ENCODE peak calls at places on chromosomes 11 and 22, in nine cellular contexts. C is pons, O is NCI-H2029, N is T-helper 17 cell, D is foreskin fibroblast, A is A172, J is amygdala, I is HuH-7, K is dorsolateral prefrontal cortex. W is an unnamed sample.
A peak's percentile ranks its signal among the peaks of the same experiment; 100 is the strongest.

GRCh38 chr11:132549571-132549970 is 982.7 kb downstream of the OPCML start:
- DNase-seq in D (no peak), N (no peak), J (no peak), K (no peak), C (no peak), I (no peak), O (no peak), A (no peak), W (no peak)

GRCh38 chr11:109583996-109584395 is 162.0 kb downstream of the C11orf87 start:
- DNase-seq in I (no peak), C (no peak), J (no peak), K (no peak), A (no peak), O (no peak), D (no peak), N (no peak), W (no peak)

GRCh38 chr11:37747121-37747520 is 1149.1 kb upstream of the RAG2 start:
- DNase-seq in N (no peak), C (no peak), K (no peak), A (no peak), O (no peak), J (no peak), I (no peak), D (no peak), W (no peak)

GRCh38 chr11:122923302-122923701 is 40.7 kb downstream of the JHY start:
- DNase-seq in C (no peak), K (no peak), D (no peak), I (no peak), J (no peak), A (no peak), O (no peak), N (no peak), W (no peak)

GRCh38 chr11:117638913-117639543 is 158.0 kb downstream of the DSCAML1 start:
- DNase-seq in D (no peak), C (no peak), J (no peak), K (no peak), I (no peak), O (peak; percentile 24), N (no peak), A (no peak), W (no peak)

GRCh38 chr11:61186504-61186903 is 16.8 kb upstream of the PGA3 start:
- DNase-seq in I (no peak), J (no peak), N (no peak), C (no peak), D (no peak), A (no peak), K (no peak), O (no peak), W (no peak)

GRCh38 chr11:116928102-116928777 is 90.8 kb upstream of the APOA1 start:
- DNase-seq in A (no peak), N (no peak), I (no peak), D (no peak), K (no peak), O (no peak), J (no peak), C (no peak), W (no peak)

GRCh38 chr22:32810241-32811133 is 9.0 kb downstream of the TIMP3 start:
- DNase-seq in O (no peak), J (no peak), D (no peak), C (no peak), A (no peak), K (no peak), I (no peak), N (no peak), W (no peak)

GRCh38 chr11:83002047-83002446 is 69.7 kb downstream of the RAB30 start:
- DNase-seq in K (no peak), N (no peak), I (no peak), A (no peak), D (no peak), O (no peak), J (no peak), C (peak; percentile 56), W (no peak)

GRCh38 chr11:35617687-35618496 is at the start of gene FJX1:
- DNase-seq in A (peak; percentile 91), D (peak; percentile 92), N (no peak), I (peak; percentile 41), K (peak; percentile 48), C (peak; percentile 45), O (peak; percentile 37), J (peak; percentile 31), W (peak; percentile 76)

GRCh38 chr22:41401781-41402648 is 20.3 kb downstream of the TEF start:
- DNase-seq in I (no peak), C (peak; percentile 97), K (peak; percentile 93), J (peak; percentile 77), A (peak; percentile 64), D (peak; percentile 93), N (no peak), O (no peak), W (peak; percentile 69)

GRCh38 chr11:8228206-8228605 is 35.5 kb downstream of the LMO1 start:
- DNase-seq in O (no peak), J (no peak), I (no peak), C (no peak), A (no peak), N (no peak), D (no peak), K (no peak), W (no peak)

GRCh38 chr11:76385903-76386302 is 4.8 kb downstream of the GVQW3 start:
- DNase-seq in J (no peak), C (no peak), A (no peak), D (no peak), N (no peak), I (peak; percentile 32), K (no peak), O (no peak), W (no peak)

GRCh38 chr22:30535182-30535581 is 11.4 kb downstream of the SEC14L6 start:
- DNase-seq in N (no peak), K (no peak), I (no peak), O (no peak), D (no peak), A (no peak), C (no peak), J (no peak), W (no peak)

GRCh38 chr11:64268687-64269379 is 15.6 kb downstream of the BAD start:
- DNase-seq in J (no peak), C (peak; percentile 25), O (peak; percentile 65), A (peak; percentile 91), D (peak; percentile 55), K (peak; percentile 62), I (no peak), N (no peak), W (no peak)

W was measured in H54.